ENCODE peak calls at places on chromosome 5, in six cellular contexts. M, Z, E, R, V and T are unnamed samples.

GRCh38 chr5:64149857-64150521 is 15.7 kb upstream of the RNF180 start:
- DNase-seq in M (no peak), Z (no peak), E (no peak), R (no peak), V (no peak), T (no peak)

GRCh38 chr5:112342364-112342763 is 76.7 kb downstream of the EPB41L4A start:
- DNase-seq in M (no peak), Z (no peak), E (no peak), R (no peak), V (no peak), T (no peak)

GRCh38 chr5:120817044-120817985 is 353.2 kb downstream of the PRR16 start:
- DNase-seq in M (no peak), Z (peak), E (no peak), R (no peak), V (no peak), T (no peak)

GRCh38 chr5:107466233-107466769 is 204.4 kb downstream of the EFNA5 start:
- DNase-seq in M (no peak), Z (peak), E (no peak), R (peak), V (no peak), T (no peak)

GRCh38 chr5:51279983-51280382 is 103.3 kb upstream of the ISL1 start:
- DNase-seq in M (peak), Z (no peak), E (no peak), R (no peak), V (no peak), T (peak)

GRCh38 chr5:172035039-172035438 is 28.6 kb upstream of the FBXW11 start:
- DNase-seq in M (no peak), Z (no peak), E (no peak), R (no peak), V (no peak), T (no peak)

GRCh38 chr5:36301858-36302603 is at the start of gene RANBP3L:
- DNase-seq in M (no peak), Z (no peak), E (peak), R (peak), V (no peak), T (peak)

GRCh38 chr5:91016954-91017690 is 366.0 kb downstream of the ARRDC3 start:
- DNase-seq in M (no peak), Z (no peak), E (no peak), R (no peak), V (no peak), T (no peak)

GRCh38 chr5:53479656-53480473 is 564 bp upstream of the FST start:
- DNase-seq in M (peak), Z (peak), E (peak), R (no peak), V (peak), T (no peak)

GRCh38 chr5:6785161-6785860 is 72.1 kb downstream of the TENT4A start:
- DNase-seq in M (no peak), Z (no peak), E (no peak), R (no peak), V (no peak), T (no peak)

GRCh38 chr5:150446583-150446982 is 3.0 kb downstream of the RPS14 start:
- DNase-seq in M (no peak), Z (no peak), E (no peak), R (no peak), V (no peak), T (no peak)

GRCh38 chr5:33888582-33888981 is 3.2 kb downstream of the ADAMTS12 start:
- DNase-seq in M (no peak), Z (no peak), E (no peak), R (no peak), V (no peak), T (no peak)

GRCh38 chr5:169831331-169831730 is 149.0 kb downstream of the INSYN2B start:
- DNase-seq in M (no peak), Z (no peak), E (no peak), R (no peak), V (no peak), T (no peak)

GRCh38 chr5:36414869-36415282 is 113.2 kb upstream of the RANBP3L start:
- DNase-seq in M (no peak), Z (no peak), E (no peak), R (peak), V (no peak), T (peak)

GRCh38 chr5:6080930-6081726 is 297.2 kb downstream of the MED10 start:
- DNase-seq in M (no peak), Z (no peak), E (no peak), R (no peak), V (no peak), T (no peak)

GRCh38 chr5:78497573-78498533 is 137.4 kb downstream of the SCAMP1 start:
- DNase-seq in M (no peak), Z (no peak), E (no peak), R (no peak), V (no peak), T (no peak)

GRCh38 chr5:179343902-179344300 is 1.4 kb downstream of the ADAMTS2 start:
- DNase-seq in M (no peak), Z (peak), E (no peak), R (no peak), V (no peak), T (no peak)

GRCh38 chr5:1876708-1877433 is 5.9 kb downstream of the IRX4 start:
- DNase-seq in M (no peak), Z (no peak), E (no peak), R (no peak), V (no peak), T (no peak)

GRCh38 chr5:134086215-134086942 is 28.1 kb upstream of the TCF7 start:
- DNase-seq in M (no peak), Z (peak), E (no peak), R (no peak), V (no peak), T (no peak)

GRCh38 chr5:74201334-74202081 is 439.0 kb downstream of the ENC1 start:
- DNase-seq in M (peak), Z (no peak), E (peak), R (no peak), V (peak), T (no peak)

GRCh38 chr5:113112435-113112834 is 135.8 kb downstream of the DCP2 start:
- DNase-seq in M (no peak), Z (no peak), E (no peak), R (no peak), V (no peak), T (no peak)

GRCh38 chr5:74464512-74465209 is 175.9 kb downstream of the ENC1 start:
- DNase-seq in M (no peak), Z (no peak), E (no peak), R (no peak), V (no peak), T (no peak)

GRCh38 chr5:54524704-54525103 is 7.1 kb downstream of the SNX18 start:
- DNase-seq in M (peak), Z (no peak), E (peak), R (no peak), V (peak), T (peak)

GRCh38 chr5:52727568-52727967 is 60.1 kb upstream of the ITGA1 start:
- DNase-seq in M (no peak), Z (no peak), E (no peak), R (no peak), V (peak), T (no peak)

GRCh38 chr5:172748341-172748843 is 22.6 kb downstream of the DUSP1 start:
- DNase-seq in M (no peak), Z (peak), E (no peak), R (no peak), V (peak), T (no peak)

GRCh38 chr5:14082523-14082922 is 60.6 kb upstream of the TRIO start:
- DNase-seq in M (no peak), Z (no peak), E (no peak), R (no peak), V (no peak), T (no peak)